ENCODE peak calls at places on chromosomes 11 and 22, in four cellular contexts. G, L, M and C are unnamed samples.

GRCh38 chr11:65786008-65786785 is 666 bp upstream of the OVOL1 start:
- DNase-seq in M (peak), L (no peak), G (peak), C (no peak)

GRCh38 chr11:8111636-8112035 is 30.6 kb downstream of the TUB start:
- DNase-seq in L (no peak), M (no peak), G (no peak), C (no peak)

GRCh38 chr11:132202621-132203020 is 832.2 kb downstream of the NTM start:
- DNase-seq in L (peak), G (no peak), M (no peak), C (no peak)

GRCh38 chr11:62543680-62544444 is 2.7 kb downstream of the AHNAK start:
- DNase-seq in L (no peak), M (no peak), G (no peak), C (peak)

GRCh38 chr11:45151362-45151982 is 5.0 kb downstream of the PRDM11 start:
- DNase-seq in G (no peak), M (no peak), L (no peak), C (no peak)

GRCh38 chr11:110173775-110174644 is 80.8 kb downstream of the ZC3H12C start:
- DNase-seq in G (peak), M (peak), L (peak), C (peak)

GRCh38 chr11:61888043-61888442 is 3.3 kb downstream of the FADS3 start:
- DNase-seq in M (no peak), G (no peak), L (peak), C (no peak)

GRCh38 chr11:112016088-112016764 is 9.0 kb upstream of the DLAT start:
- DNase-seq in G (no peak), L (peak), M (no peak), C (no peak)

GRCh38 chr22:31972180-31972579 is 27.8 kb downstream of the YWHAH start:
- DNase-seq in G (no peak), L (no peak), M (no peak), C (no peak)

GRCh38 chr22:21657361-21658118 is 8.3 kb upstream of the PPIL2 start:
- DNase-seq in L (no peak), M (peak), G (peak), C (peak)

GRCh38 chr11:79244175-79244804 is 196.5 kb downstream of the TENM4 start:
- DNase-seq in M (no peak), G (no peak), L (peak), C (no peak)

GRCh38 chr22:37741312-37741795 is 44.5 kb downstream of the TRIOBP start:
- DNase-seq in M (no peak), G (no peak), L (peak), C (peak)

GRCh38 chr11:76627541-76628082 is 42.9 kb downstream of the LRRC32 start:
- DNase-seq in M (peak), G (no peak), L (no peak), C (no peak)

GRCh38 chr22:41772645-41773044 is 27.8 kb upstream of the CCDC134 start:
- DNase-seq in M (no peak), L (no peak), G (no peak), C (no peak)

GRCh38 chr11:42778193-42778592 is 533.6 kb upstream of the API5 start:
- DNase-seq in L (no peak), M (no peak), G (no peak), C (no peak)

GRCh38 chr11:61342207-61342803 is 9.3 kb downstream of the TKFC start:
- DNase-seq in L (no peak), G (no peak), M (no peak), C (no peak)

GRCh38 chr22:20472629-20473442 is 22.8 kb downstream of the KLHL22 start:
- DNase-seq in L (no peak), G (no peak), M (no peak), C (no peak)

GRCh38 chr11:115653076-115653475 is 148.9 kb upstream of the CADM1 start:
- DNase-seq in L (no peak), G (no peak), M (no peak), C (no peak)

GRCh38 chr11:66932543-66932942 is 25.6 kb downstream of the PC start:
- DNase-seq in M (no peak), L (no peak), G (no peak), C (no peak)

GRCh38 chr11:45872513-45873356 is 12.7 kb upstream of the MAPK8IP1 start:
- DNase-seq in G (peak), L (peak), M (peak), C (peak)